ENCODE peak calls at places on chromosome 21, in six cellular contexts. A is NCI-H774, U is GM20000, W is putamen, I is MM.1S, C is coronary artery. F is an unnamed sample.

GRCh38 chr21:34670962-34671348 is 2.2 kb downstream of the CLIC6 start:
- DNase-seq in W (no peak), A (no peak), I (no peak), U (peak; percentile 52), C (no peak), F (no peak)

GRCh38 chr21:32921632-32922230 is 104.0 kb upstream of the OLIG2 start:
- DNase-seq in I (peak; percentile 64), C (no peak), A (no peak), U (no peak), W (no peak), F (no peak)

GRCh38 chr21:44817914-44818635 is at the start of gene SUMO3:
- DNase-seq in C (peak; percentile 85), A (peak; percentile 65), W (peak; percentile 78), I (peak; percentile 90), U (peak; percentile 98), F (peak; percentile 75)

GRCh38 chr21:33403786-33404571 is 766 bp downstream of the IFNGR2 start:
- DNase-seq in W (peak; percentile 38), A (no peak), C (peak; percentile 85), U (peak; percentile 65), I (peak; percentile 58), F (peak; percentile 44)

GRCh38 chr21:16358021-16358420 is 628.2 kb downstream of the USP25 start:
- DNase-seq in I (no peak), C (no peak), A (no peak), U (no peak), W (peak; percentile 18), F (no peak)

GRCh38 chr21:28587748-28588147 is 404.9 kb downstream of the LTN1 start:
- DNase-seq in W (no peak), I (no peak), A (no peak), U (no peak), C (no peak), F (no peak)

GRCh38 chr21:33299181-33299752 is 25.5 kb upstream of the IFNAR1 start:
- DNase-seq in W (no peak), I (peak; percentile 83), U (peak; percentile 56), A (no peak), C (no peak), F (no peak)

GRCh38 chr21:36388076-36388475 is 2.9 kb downstream of the CHAF1B start:
- DNase-seq in I (no peak), C (no peak), U (no peak), A (no peak), W (no peak), F (no peak)

GRCh38 chr21:22561946-22562345 is 1563.7 kb downstream of the NCAM2 start:
- DNase-seq in W (no peak), C (no peak), U (no peak), I (no peak), A (no peak), F (no peak)

GRCh38 chr21:14888202-14888601 is 176.6 kb downstream of the NRIP1 start:
- DNase-seq in W (peak; percentile 59), U (no peak), C (no peak), A (peak; percentile 42), I (no peak), F (no peak)

GRCh38 chr21:46185717-46186116 is 1.5 kb upstream of the SPATC1L start:
- DNase-seq in U (no peak), A (no peak), I (peak; percentile 30), W (no peak), C (no peak), F (no peak)

GRCh38 chr21:46675595-46676280 is 40.3 kb downstream of the PRMT2 start:
- DNase-seq in W (no peak), C (no peak), U (no peak), A (no peak), I (no peak), F (no peak)

GRCh38 chr21:33899199-33899598 is 16.4 kb downstream of the ATP5PO start:
- DNase-seq in C (no peak), W (no peak), A (no peak), U (no peak), I (no peak), F (no peak)

GRCh38 chr21:45403133-45403824 is 1.7 kb upstream of the COL18A1 start:
- DNase-seq in U (no peak), W (no peak), A (no peak), I (no peak), C (no peak), F (no peak)

GRCh38 chr21:18529253-18529652 is 125.7 kb upstream of the TMPRSS15 start:
- DNase-seq in I (no peak), A (peak; percentile 93), W (no peak), C (no peak), U (no peak), F (peak; percentile 48)

GRCh38 chr21:42063206-42063577 is 7.9 kb upstream of the UMODL1 start:
- DNase-seq in U (no peak), C (no peak), I (peak; percentile 78), A (peak; percentile 37), W (no peak), F (peak; percentile 70)

GRCh38 chr21:17819114-17819877 is at the start of gene C21orf91:
- DNase-seq in A (peak; percentile 85), I (peak; percentile 83), C (peak; percentile 90), W (peak; percentile 95), U (peak; percentile 92), F (peak; percentile 85)

GRCh38 chr21:26769613-26770188 is 75.5 kb downstream of the ADAMTS1 start:
- DNase-seq in I (no peak), C (no peak), A (no peak), W (peak; percentile 52), U (no peak), F (no peak)

GRCh38 chr21:36211660-36212512 is 55.3 kb downstream of the DOP1B start:
- DNase-seq in I (no peak), A (no peak), C (no peak), W (no peak), U (no peak), F (no peak)